ENCODE peak calls at places on chromosomes 7 and 10, in seven cellular contexts. M is posterior vena cava; A is upper lobe of right lung; Y is A549; U is NCI-H2107; B is AG04450; K is activated naive CD4-positive, alpha-beta T cell. E is an unnamed sample.

GRCh38 chr10:30447125-30447799 is 13.3 kb downstream of the MAP3K8 start:
- DNase-seq in Y (no peak), M (no peak), K (no peak), A (no peak), B (no peak), U (no peak), E (no peak)

GRCh38 chr10:107340345-107340744 is 175.8 kb upstream of the SORCS1 start:
- DNase-seq in B (no peak), A (no peak), K (no peak), U (no peak), Y (no peak), M (no peak), E (no peak)

GRCh38 chr7:155804431-155804831 is 7.8 kb downstream of the SHH start:
- DNase-seq in K (no peak), U (no peak), A (no peak), Y (no peak), B (no peak), M (peak), E (no peak)

GRCh38 chr7:141045126-141045841 is 28.6 kb upstream of the TMEM178B start:
- DNase-seq in U (no peak), B (no peak), M (no peak), A (no peak), Y (peak), K (no peak), E (no peak)

GRCh38 chr7:124688991-124689390 is 76.6 kb downstream of the GPR37 start:
- DNase-seq in U (no peak), A (no peak), M (no peak), K (no peak), B (peak), Y (no peak), E (no peak)

GRCh38 chr7:115600196-115600595 is 430.4 kb downstream of the TFEC start:
- DNase-seq in A (no peak), K (no peak), Y (no peak), U (no peak), M (no peak), B (no peak), E (no peak)

GRCh38 chr7:2009541-2010001 is 223.2 kb downstream of the MAD1L1 start:
- DNase-seq in M (peak), K (no peak), A (peak), Y (no peak), B (no peak), U (peak), E (peak)

GRCh38 chr10:62374862-62375710 is 917 bp downstream of the ZNF365 start:
- DNase-seq in A (no peak), M (no peak), U (no peak), B (no peak), Y (peak), K (no peak), E (no peak)

GRCh38 chr7:15801565-15801964 is 115.1 kb upstream of the MEOX2 start:
- DNase-seq in A (no peak), M (no peak), B (peak), Y (no peak), U (no peak), K (no peak), E (no peak)

GRCh38 chr10:13956826-13957225 is 370.1 kb downstream of the PRPF18 start:
- DNase-seq in Y (no peak), M (peak), U (no peak), B (peak), K (no peak), A (peak), E (no peak)

GRCh38 chr7:151740180-151740845 is 136.6 kb downstream of the PRKAG2 start:
- DNase-seq in K (no peak), M (no peak), B (no peak), Y (no peak), U (no peak), A (no peak), E (no peak)

GRCh38 chr7:8260871-8261707 is 878 bp downstream of the ICA1 start:
- DNase-seq in M (peak), K (no peak), Y (peak), B (no peak), A (peak), U (no peak), E (no peak)

GRCh38 chr10:46220187-46220586 is 66.6 kb upstream of the ANTXRL start:
- DNase-seq in U (no peak), A (peak), B (no peak), K (no peak), Y (no peak), M (peak), E (no peak)

GRCh38 chr10:126252884-126253612 is 135.2 kb downstream of the ADAM12 start:
- DNase-seq in B (peak), Y (peak), U (no peak), M (no peak), K (no peak), A (no peak), E (no peak)

GRCh38 chr7:111082351-111082750 is 8.6 kb upstream of the LRRN3 start:
- DNase-seq in U (no peak), B (peak), Y (no peak), A (no peak), K (no peak), M (no peak), E (no peak)

GRCh38 chr7:22675917-22676343 is 51.1 kb upstream of the IL6 start:
- DNase-seq in M (no peak), A (no peak), B (peak), U (no peak), K (no peak), Y (no peak), E (no peak)